ENCODE peak calls at places on chromosomes 13 and 19, in six cellular contexts. H is glutamatergic neuron, U is type B pancreatic cell, Y is GM13977, D is HCT116, S is AG04450. P is an unnamed sample.

GRCh38 chr13:113817860-113818691 is 45.8 kb downstream of the GAS6 start:
- DNase-seq in H (peak), U (no peak), Y (no peak), D (no peak), S (no peak), P (no peak)

GRCh38 chr19:47005873-47006272 is 13.8 kb upstream of the NPAS1 start:
- DNase-seq in H (no peak), U (no peak), Y (no peak), D (peak), S (no peak), P (no peak)

GRCh38 chr19:9721861-9722260 is 46.7 kb downstream of the ZNF846 start:
- DNase-seq in H (peak), U (no peak), Y (no peak), D (no peak), S (no peak), P (peak)

GRCh38 chr13:101757446-101758039 is 305.1 kb downstream of the ITGBL1 start:
- DNase-seq in H (no peak), U (no peak), Y (peak), D (no peak), S (no peak), P (peak)

GRCh38 chr19:35975608-35976214 is 19.3 kb upstream of the SDHAF1 start:
- DNase-seq in H (no peak), U (no peak), Y (no peak), D (no peak), S (no peak), P (no peak)

GRCh38 chr13:98576963-98577822 is at the start of gene STK24:
- DNase-seq in H (peak), U (peak), Y (peak), D (no peak), S (peak), P (peak)

GRCh38 chr13:71751074-71751473 is 115.9 kb downstream of the DACH1 start:
- DNase-seq in H (no peak), U (no peak), Y (no peak), D (no peak), S (no peak), P (no peak)

GRCh38 chr19:34350161-34350561 is 14.8 kb upstream of the GPI start:
- DNase-seq in H (no peak), U (no peak), Y (no peak), D (no peak), S (no peak), P (no peak)

GRCh38 chr19:58450836-58451357 is 525 bp upstream of the ZNF324B start:
- DNase-seq in H (no peak), U (no peak), Y (no peak), D (no peak), S (no peak), P (no peak)

GRCh38 chr19:30003862-30004261 is 61.8 kb downstream of the URI1 start:
- DNase-seq in H (no peak), U (no peak), Y (no peak), D (no peak), S (no peak), P (no peak)

GRCh38 chr19:42254083-42254849 is 662 bp downstream of the ERF start:
- DNase-seq in H (peak), U (peak), Y (peak), D (no peak), S (no peak), P (no peak)

GRCh38 chr13:101640797-101641400 is 188.4 kb downstream of the ITGBL1 start:
- DNase-seq in H (no peak), U (no peak), Y (no peak), D (no peak), S (peak), P (no peak)

GRCh38 chr19:58538257-58539168 is 5.4 kb upstream of the TRIM28 start:
- DNase-seq in H (peak), U (peak), Y (no peak), D (no peak), S (no peak), P (no peak)

DNA sequence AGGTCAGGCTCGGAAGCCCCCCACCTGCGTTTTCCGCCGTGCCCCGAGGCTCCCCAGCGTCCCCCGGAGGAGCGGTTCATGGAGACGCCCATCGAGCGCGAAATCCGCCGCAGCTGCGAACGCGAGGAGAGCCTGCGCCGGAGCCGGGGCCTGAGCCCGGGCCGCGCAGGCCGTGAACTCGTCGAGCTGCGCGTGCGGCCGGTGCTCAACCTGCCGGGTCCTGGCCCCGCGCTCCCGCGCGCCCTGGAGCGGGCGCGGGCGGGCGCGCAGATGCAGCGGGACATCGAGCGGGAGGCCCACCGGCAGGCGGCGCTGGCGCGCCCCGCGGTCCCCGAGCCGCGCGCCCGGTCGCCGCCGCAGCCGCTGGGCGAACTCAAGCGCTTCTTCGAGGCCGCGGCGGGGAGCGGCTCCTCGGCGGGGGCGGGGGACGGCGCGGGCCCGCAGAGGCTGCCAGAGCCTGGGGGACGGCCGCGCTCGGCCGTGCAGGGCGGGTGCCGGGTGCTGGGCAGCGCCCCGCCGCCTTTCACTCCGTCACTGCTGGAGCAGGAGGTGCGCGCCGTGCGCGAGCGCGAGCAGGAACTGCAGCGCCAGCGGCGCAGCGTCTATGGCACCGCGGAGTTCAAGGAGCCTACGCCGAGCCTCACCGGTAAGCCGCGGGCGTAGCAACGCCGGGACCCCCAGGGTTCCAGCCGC is 792 bp downstream of the MISP3 start:
- DNase-seq in H (peak), U (peak), Y (peak), D (no peak), S (no peak), P (no peak)
- TF ChIP-seq CTCF in H (peak), U (peak), Y (peak), D (peak), S (no peak), P (peak)

GRCh38 chr13:42048625-42049453 is at the start of gene DGKH:
- DNase-seq in H (peak), U (peak), Y (peak), D (peak), S (no peak), P (peak)
- TF ChIP-seq CTCF in H (no peak), U (peak), Y (peak), D (no peak), S (no peak), P (no peak)

DNA sequence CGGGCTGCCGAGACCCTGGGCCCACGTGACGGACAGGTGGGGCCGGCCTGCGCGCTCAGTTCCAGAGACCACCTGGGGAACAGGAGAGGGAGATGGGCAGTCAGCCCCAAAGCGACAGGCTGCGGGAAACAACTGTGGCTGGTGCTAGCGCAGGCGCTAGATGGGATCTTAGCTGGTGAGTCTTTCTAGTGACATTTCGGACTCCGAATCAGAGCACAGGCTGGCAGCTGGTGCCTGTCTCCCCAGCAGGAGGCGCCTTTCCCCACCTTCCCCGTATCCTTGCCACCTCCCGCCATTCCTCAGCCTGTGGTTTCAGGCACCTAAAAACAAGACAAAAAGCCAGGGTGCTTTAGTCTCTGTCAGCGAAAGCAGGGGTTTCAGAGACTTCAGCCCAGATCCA is 19.4 kb upstream of the RANBP3 start:
- DNase-seq in H (peak), U (no peak), Y (no peak), D (no peak), S (no peak), P (no peak)
- TF ChIP-seq CTCF in H (no peak), U (peak), Y (peak), D (peak), S (peak), P (no peak)

GRCh38 chr19:12656899-12657571 is 9.5 kb downstream of the MAN2B1 start:
- DNase-seq in H (no peak), U (no peak), Y (peak), D (no peak), S (no peak), P (no peak)

GRCh38 chr19:12652219-12652618 is 14.3 kb downstream of the MAN2B1 start:
- DNase-seq in H (no peak), U (no peak), Y (no peak), D (no peak), S (no peak), P (no peak)

GRCh38 chr19:12660980-12661379 is 5.6 kb downstream of the MAN2B1 start:
- DNase-seq in H (no peak), U (no peak), Y (no peak), D (no peak), S (no peak), P (no peak)

GRCh38 chr19:12655546-12655945 is 11.0 kb downstream of the MAN2B1 start:
- DNase-seq in H (no peak), U (no peak), Y (no peak), D (no peak), S (no peak), P (no peak)

DNA sequence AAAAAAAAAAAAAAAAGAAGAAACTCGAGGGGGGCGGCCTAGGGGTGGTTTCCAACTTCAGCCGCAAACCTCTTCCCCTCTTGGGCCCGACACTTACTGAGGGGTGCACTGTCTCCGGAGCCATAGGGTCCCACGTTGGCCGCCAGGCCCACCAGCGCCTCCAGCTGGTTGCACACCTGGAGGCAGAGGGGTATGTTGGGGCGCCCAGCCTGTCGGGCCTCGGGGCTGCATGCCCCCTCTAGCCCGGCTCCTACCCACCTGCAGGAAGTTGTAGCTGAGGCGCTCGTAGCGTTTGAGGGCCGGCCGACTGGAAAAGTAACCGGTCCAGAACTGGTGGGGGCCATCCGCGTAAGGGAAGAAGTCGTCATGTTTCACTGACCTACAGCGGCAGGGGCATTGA is 8.6 kb downstream of the MAN2B1 start:
- DNase-seq in H (no peak), U (no peak), Y (no peak), D (no peak), S (no peak), P (no peak)
- TF ChIP-seq CTCF in H (no peak), U (no peak), Y (no peak), D (peak), S (peak), P (no peak)

DNA sequence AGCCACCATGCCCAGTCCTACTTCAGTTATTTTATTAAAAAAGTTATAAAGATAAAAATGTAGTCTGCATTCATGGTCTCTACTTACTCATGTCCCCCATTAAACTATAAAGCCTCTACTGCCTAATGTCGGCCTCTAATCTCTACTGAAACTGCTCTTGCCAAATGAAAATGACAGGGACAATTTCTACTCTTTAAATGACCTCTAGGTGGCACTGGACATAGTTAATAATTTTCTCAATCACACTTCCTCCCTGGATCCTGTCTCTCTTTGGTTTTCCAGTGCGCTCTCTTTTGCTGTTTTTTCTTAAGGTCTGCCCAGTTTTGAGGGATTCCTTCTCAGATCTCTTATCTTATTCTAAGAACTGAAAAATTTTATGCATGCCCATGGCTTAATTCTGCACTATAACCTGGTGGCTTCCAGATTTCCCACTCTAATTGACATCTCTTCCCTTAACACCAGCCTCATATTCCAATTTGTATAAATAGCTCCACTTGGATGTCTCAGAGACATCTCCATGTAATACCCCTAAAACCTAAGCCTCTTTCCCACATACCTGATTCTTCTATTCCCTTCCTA is 54.3 kb downstream of the MTMR6 start:
- DNase-seq in H (no peak), U (no peak), Y (peak), D (peak), S (no peak), P (no peak)
- TF ChIP-seq CTCF in H (peak), U (peak), Y (peak), D (peak), S (peak), P (peak)

GRCh38 chr13:91154954-91155353 is 192.5 kb upstream of the MIR17HG start:
- DNase-seq in H (no peak), U (no peak), Y (no peak), D (no peak), S (no peak), P (no peak)

GRCh38 chr13:91153372-91153771 is 194.1 kb upstream of the MIR17HG start:
- DNase-seq in H (no peak), U (no peak), Y (no peak), D (no peak), S (no peak), P (no peak)

GRCh38 chr13:91154553-91154952 is 192.9 kb upstream of the MIR17HG start:
- DNase-seq in H (no peak), U (no peak), Y (no peak), D (no peak), S (no peak), P (no peak)

GRCh38 chr13:91157273-91158014 is 190.0 kb upstream of the MIR17HG start:
- DNase-seq in H (no peak), U (no peak), Y (no peak), D (no peak), S (no peak), P (no peak)

DNA sequence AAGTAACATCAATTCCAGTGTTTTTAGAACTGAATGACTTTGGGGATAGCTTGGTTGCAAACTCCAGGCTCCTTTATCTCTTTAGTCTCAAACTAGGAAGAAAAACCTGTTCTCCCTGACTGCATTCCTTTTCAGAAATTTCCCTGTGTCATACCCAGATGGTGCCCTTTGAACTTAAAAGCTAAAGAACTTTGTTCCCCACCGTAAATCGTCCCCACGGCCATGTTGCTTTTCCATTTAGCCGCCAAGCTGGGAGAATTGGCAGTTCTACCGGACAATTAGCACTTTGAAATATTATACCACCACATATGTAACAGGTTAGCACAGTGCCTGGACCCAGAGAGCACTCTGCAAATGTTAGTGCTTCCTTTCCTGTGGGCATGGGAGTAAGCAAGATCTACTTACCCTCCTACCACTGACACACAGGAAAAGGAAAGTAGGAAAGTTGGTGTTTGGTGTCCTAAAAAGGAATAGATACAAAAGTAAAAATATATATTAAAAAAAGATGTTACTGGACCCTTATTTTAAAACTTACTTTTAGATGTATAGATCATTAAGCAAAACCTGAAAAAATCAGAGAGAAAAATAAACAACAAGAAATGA is 191.9 kb upstream of the MIR17HG start:
- DNase-seq in H (no peak), U (no peak), Y (no peak), D (no peak), S (no peak), P (no peak)
- TF ChIP-seq CTCF in H (no peak), U (no peak), Y (no peak), D (no peak), S (no peak), P (no peak)

GRCh38 chr19:12777217-12778019 is 2.1 kb upstream of the HOOK2 start:
- DNase-seq in H (peak), U (peak), Y (peak), D (no peak), S (no peak), P (no peak)

GRCh38 chr19:12778905-12779161 is 3.5 kb upstream of the HOOK2 start:
- DNase-seq in H (no peak), U (no peak), Y (no peak), D (no peak), S (no peak), P (no peak)

GRCh38 chr19:12782174-12782423 is 6.7 kb upstream of the HOOK2 start:
- DNase-seq in H (no peak), U (no peak), Y (no peak), D (no peak), S (no peak), P (no peak)

GRCh38 chr19:12778020-12778904 is 2.9 kb upstream of the HOOK2 start:
- DNase-seq in H (peak), U (no peak), Y (peak), D (no peak), S (no peak), P (no peak)

GRCh38 chr19:12779162-12779993 is 4.0 kb upstream of the HOOK2 start:
- DNase-seq in H (peak), U (no peak), Y (no peak), D (no peak), S (no peak), P (no peak)
- TF ChIP-seq CTCF in H (no peak), U (no peak), Y (peak), D (no peak), S (no peak), P (no peak)

P was measured in D721Med.